ENCODE peak calls at places on chromosomes 13 and 19, in ten cellular contexts. B is uterus; T is HS-27A; F is T-helper 2 cell treated with Interferon-gamma antibody and Interleukin-4, amounts not matched to agents 5 μg/mL and 100 μg/mL, for 36 hours; Z is esophagus muscularis mucosa; N is activated CD8-positive, alpha-beta T cell treated with anti-CD3 and anti-CD28 coated beads, Interleukin-2, amount 10 ng/mL, durations not matched to agents 7 days and 5 days; E is glutamatergic neuron; H is fibroblast of lung; P is NCI-H2227 treated with DMSO at 0.1 percent for 48 hours; U is CD4-positive, alpha-beta T cell. C is an unnamed sample.

GRCh38 chr19:57620673-57621348 is 6.8 kb downstream of the ZNF134 start:
- DNase-seq in P (no peak), Z (no peak), H (peak; percentile 47), E (no peak), T (no peak), N (no peak), F (no peak), B (no peak), U (no peak), C (no peak)

GRCh38 chr19:17821190-17821589 is at the start of gene INSL3:
- DNase-seq in E (no peak), P (no peak), Z (no peak), F (no peak), H (no peak), N (no peak), T (no peak), U (no peak), B (no peak), C (no peak)

GRCh38 chr19:2546128-2547032 is 70.5 kb downstream of the GADD45B start:
- DNase-seq in E (peak; percentile 66), B (peak; percentile 66), T (no peak), N (no peak), F (no peak), H (peak; percentile 38), U (no peak), Z (peak; percentile 96), P (no peak), C (no peak)

GRCh38 chr19:6065685-6066365 is 44.5 kb downstream of the RFX2 start:
- DNase-seq in B (peak; percentile 65), Z (no peak), F (peak; percentile 55), N (no peak), E (no peak), U (peak; percentile 48), H (no peak), P (no peak), T (no peak), C (no peak)

GRCh38 chr19:11649941-11650340 is 52.7 kb downstream of the ZNF627 start:
- DNase-seq in E (no peak), F (no peak), H (no peak), N (no peak), B (no peak), P (no peak), Z (no peak), T (no peak), U (no peak), C (peak; percentile 2)

GRCh38 chr19:56136362-56136761 is 4.7 kb upstream of the ZNF444 start:
- DNase-seq in N (no peak), U (no peak), P (no peak), T (no peak), F (no peak), Z (no peak), H (no peak), E (no peak), B (no peak), C (no peak)

GRCh38 chr19:15297416-15298224 is 34.7 kb downstream of the BRD4 start:
- DNase-seq in E (no peak), P (no peak), H (peak; percentile 86), Z (no peak), U (peak; percentile 23), F (no peak), T (no peak), N (peak; percentile 40), B (no peak), C (no peak)

GRCh38 chr19:33927789-33928457 is 131.3 kb downstream of the KCTD15 start:
- DNase-seq in P (no peak), H (no peak), F (no peak), T (no peak), B (no peak), N (no peak), E (no peak), U (no peak), Z (no peak), C (no peak)

GRCh38 chr19:16587031-16588023 is 15.1 kb upstream of the SLC35E1 start:
- DNase-seq in H (peak; percentile 9), Z (no peak), T (no peak), P (no peak), E (no peak), U (peak; percentile 69), F (peak; percentile 42), N (peak; percentile 78), B (no peak), C (no peak)

GRCh38 chr13:22770891-22771290 is 409.9 kb upstream of the SGCG start:
- DNase-seq in F (no peak), B (no peak), P (no peak), H (no peak), U (no peak), N (no peak), Z (no peak), T (no peak), E (no peak), C (no peak)

GRCh38 chr13:29922896-29923295 is 72.5 kb upstream of the UBL3 start:
- DNase-seq in U (no peak), T (no peak), H (peak; percentile 51), F (no peak), B (no peak), Z (no peak), N (no peak), P (no peak), E (no peak), C (peak; percentile 50)

GRCh38 chr19:40921005-40921897 is 39.2 kb upstream of the CYP2A7 start:
- DNase-seq in H (peak; percentile 6), Z (no peak), B (peak; percentile 69), P (no peak), F (no peak), E (no peak), U (no peak), N (no peak), T (no peak), C (no peak)

GRCh38 chr13:33678906-33679657 is 138.9 kb upstream of the RFC3 start:
- DNase-seq in P (no peak), F (peak; percentile 86), B (peak; percentile 39), H (peak; percentile 34), N (peak; percentile 42), U (peak; percentile 18), T (no peak), E (no peak), Z (no peak), C (no peak)

GRCh38 chr19:6519289-6519688 is 11.5 kb upstream of the TNFSF9 start:
- DNase-seq in N (no peak), E (no peak), H (peak; percentile 74), F (no peak), U (no peak), Z (no peak), P (no peak), B (no peak), T (no peak), C (peak; percentile 82)

GRCh38 chr13:114013952-114014629 is 40.2 kb upstream of the C13orf46 start:
- DNase-seq in B (no peak), F (no peak), E (peak; percentile 5), P (no peak), T (no peak), Z (no peak), U (no peak), H (no peak), N (no peak), C (no peak)

GRCh38 chr19:48630289-48631036 is 6.7 kb downstream of the DBP start:
- DNase-seq in T (no peak), H (peak; percentile 68), U (no peak), E (peak; percentile 59), P (no peak), B (peak; percentile 74), N (no peak), Z (no peak), F (no peak), C (no peak)

GRCh38 chr19:30070198-30070969 is 128.3 kb downstream of the URI1 start:
- DNase-seq in N (no peak), T (no peak), P (no peak), F (no peak), E (peak; percentile 11), U (no peak), H (no peak), Z (no peak), B (no peak), C (no peak)

GRCh38 chr13:61874970-61875579 is 459.4 kb upstream of the PCDH20 start:
- DNase-seq in U (no peak), Z (no peak), N (no peak), B (no peak), T (no peak), P (no peak), H (no peak), E (no peak), F (no peak), C (no peak)

GRCh38 chr19:1856698-1857603 is 6.4 kb downstream of the KLF16 start:
- DNase-seq in F (peak; percentile 67), N (peak; percentile 51), P (no peak), H (peak; percentile 75), T (no peak), B (peak; percentile 76), Z (peak; percentile 96), E (peak; percentile 75), U (peak; percentile 32), C (peak; percentile 63)

GRCh38 chr13:26881154-26881553 is 120.6 kb upstream of the GPR12 start:
- DNase-seq in Z (no peak), B (no peak), H (peak; percentile 2), E (no peak), N (no peak), U (no peak), P (no peak), T (no peak), F (no peak), C (peak; percentile 6)

GRCh38 chr19:21586341-21587116 is 81.1 kb downstream of the ZNF429 start:
- DNase-seq in H (no peak), N (peak; percentile 40), P (no peak), T (no peak), B (no peak), Z (no peak), F (no peak), E (peak; percentile 55), U (no peak), C (no peak)

GRCh38 chr19:29645491-29645867 is 19.8 kb upstream of the PLEKHF1 start:
- DNase-seq in E (no peak), T (no peak), U (no peak), H (no peak), N (no peak), P (no peak), B (no peak), Z (no peak), F (no peak), C (no peak)

GRCh38 chr13:21852043-21852442 is 181.2 kb downstream of the FGF9 start:
- DNase-seq in Z (no peak), E (no peak), P (no peak), B (no peak), F (no peak), U (no peak), N (no peak), T (no peak), H (no peak), C (no peak)

GRCh38 chr19:41893899-41894298 is 10.9 kb downstream of the ARHGEF1 start:
- DNase-seq in E (peak; percentile 31), N (peak; percentile 65), F (no peak), U (no peak), T (no peak), P (no peak), Z (no peak), B (no peak), H (no peak), C (no peak)

GRCh38 chr19:48095637-48096175 is 14.9 kb downstream of the PLA2G4C start:
- DNase-seq in Z (no peak), P (no peak), H (no peak), U (no peak), N (no peak), E (no peak), F (no peak), T (no peak), B (no peak), C (no peak)

GRCh38 chr19:38707512-38708114 is 36.7 kb downstream of the CAPN12 start:
- DNase-seq in N (no peak), F (no peak), U (no peak), H (no peak), E (no peak), Z (no peak), B (peak; percentile 81), T (no peak), P (no peak), C (no peak)

GRCh38 chr19:15291089-15291488 is 41.2 kb downstream of the BRD4 start:
- DNase-seq in P (no peak), Z (no peak), T (no peak), U (no peak), B (no peak), N (no peak), H (no peak), E (no peak), F (no peak), C (no peak)

GRCh38 chr19:22607653-22608430 is 26.3 kb upstream of the ZNF492 start:
- DNase-seq in P (no peak), U (no peak), T (no peak), B (no peak), E (no peak), Z (peak; percentile 81), N (no peak), H (no peak), F (no peak), C (no peak)

C was measured in stromal cell of bone marrow.